ENCODE peak calls at places on chromosomes 2 and 18, in seven cellular contexts. L is AML-193; M is HEK293T; V is activated T-cell treated with anti-CD3 and anti-CD28 coated beads for 1 hour; X is activated effector memory CD4-positive, alpha-beta T cell treated with anti-CD3 and anti-CD28 coated beads, Interleukin-2, amount 50 U/mL, for 16 hours; I is stimulated activated CD4-positive, alpha-beta T cell treated with anti-CD3 and anti-CD28 coated beads, Interleukin-12 subunit alpha, Interleukin-12 subunit beta, amount 100 ng/mL, for 4 hours; Q is NCI-H774. K is an unnamed sample.

GRCh38 chr2:16386000-16386399 is 279.6 kb downstream of the CYRIA start:
- DNase-seq in L (no peak), V (no peak), X (no peak), Q (no peak), M (no peak), I (no peak), K (no peak)

GRCh38 chr2:136019304-136019703 is 33.9 kb upstream of the DARS1 start:
- DNase-seq in M (no peak), V (no peak), Q (no peak), X (no peak), I (no peak), L (peak; percentile 17), K (peak; percentile 76)

GRCh38 chr2:84652430-84652829 is 136.1 kb downstream of the DNAH6 start:
- DNase-seq in V (no peak), M (no peak), X (no peak), L (peak; percentile 83), I (no peak), Q (no peak), K (no peak)

GRCh38 chr18:9348079-9348671 is 13.6 kb downstream of the TWSG1 start:
- DNase-seq in Q (no peak), M (no peak), V (no peak), X (no peak), I (no peak), L (no peak), K (peak; percentile 35)

GRCh38 chr2:26173596-26174482 is 951 bp downstream of the GAREM2 start:
- DNase-seq in V (no peak), X (peak; percentile 58), Q (no peak), M (no peak), L (no peak), I (no peak), K (no peak)

GRCh38 chr2:121613774-121614173 is 35.5 kb downstream of the CLASP1 start:
- DNase-seq in V (no peak), M (no peak), L (no peak), Q (no peak), X (no peak), I (no peak), K (no peak)

GRCh38 chr18:75269140-75269676 is 58.6 kb downstream of the TSHZ1 start:
- DNase-seq in M (no peak), I (no peak), V (no peak), X (no peak), Q (peak; percentile 18), L (no peak), K (no peak)

GRCh38 chr2:133264951-133265949 is 303.0 kb downstream of the NCKAP5 start:
- DNase-seq in X (no peak), I (no peak), M (peak; percentile 8), Q (no peak), L (no peak), V (no peak), K (no peak)

GRCh38 chr2:177245010-177245422 is 19.5 kb downstream of the NFE2L2 start:
- DNase-seq in X (no peak), M (peak; percentile 20), Q (no peak), L (no peak), I (no peak), V (no peak), K (peak; percentile 66)

GRCh38 chr2:237435844-237436590 is 22.1 kb upstream of the COL6A3 start:
- DNase-seq in L (no peak), V (no peak), I (no peak), M (no peak), Q (no peak), X (no peak), K (no peak)

GRCh38 chr2:146912536-146912935 is 932.3 kb upstream of the ACVR2A start:
- DNase-seq in Q (no peak), L (no peak), V (no peak), I (no peak), M (no peak), X (no peak), K (no peak)

GRCh38 chr2:7709907-7710306 is 792.7 kb downstream of the RNF144A start:
- DNase-seq in V (no peak), Q (no peak), I (no peak), L (no peak), X (no peak), M (no peak), K (no peak)

GRCh38 chr2:18046558-18046957 is 168.1 kb downstream of the KCNS3 start:
- DNase-seq in V (no peak), Q (no peak), X (no peak), L (no peak), I (no peak), M (no peak), K (peak; percentile 12)

GRCh38 chr2:145186303-145186702 is 666.4 kb upstream of the ZEB2 start:
- DNase-seq in M (no peak), V (no peak), Q (no peak), I (no peak), X (no peak), L (no peak), K (peak; percentile 11)

GRCh38 chr2:229409751-229410181 is 138.7 kb upstream of the PID1 start:
- DNase-seq in I (no peak), X (no peak), Q (no peak), L (no peak), V (no peak), M (no peak), K (no peak)

GRCh38 chr2:119485336-119486110 is 38.8 kb downstream of the SCTR start:
- DNase-seq in M (no peak), L (no peak), X (no peak), V (no peak), I (no peak), Q (no peak), K (no peak)

GRCh38 chr2:171712051-171712450 is 24.8 kb downstream of the DYNC1I2 start:
- DNase-seq in V (no peak), X (no peak), L (no peak), I (no peak), Q (no peak), M (peak; percentile 9), K (peak; percentile 30)

K was measured in KBM-7.